ENCODE peak calls at places on chromosomes 4 and X, in four cellular contexts. One of them, this sample, is unnamed.
A peak's percentile ranks its signal among the peaks of the same experiment; 100 is the strongest.

GRCh38 chr4:81142744-81143143 is 72.3 kb downstream of the PRKG2 start:
- DNase-seq in HepG2: no peak
- DNase-seq in K562: no peak
- DNase-seq in HCT116: no peak
- DNase-seq in this sample: no peak

GRCh38 chrX:118560380-118560932 is 64.8 kb downstream of the DOCK11 start:
- DNase-seq in HepG2: no peak
- DNase-seq in K562: no peak
- DNase-seq in HCT116: no peak
- DNase-seq in this sample: no peak

GRCh38 chr4:161714022-161714751 is 449.6 kb downstream of the FSTL5 start:
- DNase-seq in HepG2: no peak
- DNase-seq in K562: no peak
- DNase-seq in HCT116: peak; percentile 18
- DNase-seq in this sample: no peak

GRCh38 chr4:1403177-1403583 is 3.1 kb downstream of the NKX1-1 start:
- DNase-seq in HepG2: no peak
- DNase-seq in K562: no peak
- DNase-seq in HCT116: no peak
- DNase-seq in this sample: no peak

GRCh38 chr4:2931765-2932560 is 31.2 kb downstream of the NOP14 start:
- DNase-seq in HepG2: no peak
- DNase-seq in K562: no peak
- DNase-seq in HCT116: no peak
- DNase-seq in this sample: no peak

GRCh38 chrX:150365051-150365952 is 2.2 kb downstream of the MAMLD1 start:
- DNase-seq in HepG2: no peak
- DNase-seq in K562: peak; percentile 54
- DNase-seq in HCT116: peak; percentile 35
- DNase-seq in this sample: no peak

GRCh38 chr4:116872308-116872707 is 213.1 kb downstream of the TRAM1L1 start:
- DNase-seq in HepG2: no peak
- DNase-seq in K562: no peak
- DNase-seq in HCT116: no peak
- DNase-seq in this sample: no peak

GRCh38 chr4:52037730-52038108 is 380 bp downstream of the SGCB start:
- DNase-seq in HepG2: no peak
- DNase-seq in K562: no peak
- DNase-seq in HCT116: no peak
- DNase-seq in this sample: no peak

GRCh38 chr4:15065516-15065915 is 63.2 kb downstream of the CPEB2 start:
- DNase-seq in HepG2: no peak
- DNase-seq in K562: no peak
- DNase-seq in HCT116: no peak
- DNase-seq in this sample: no peak

GRCh38 chr4:15068298-15068697 is 66.0 kb downstream of the CPEB2 start:
- DNase-seq in HepG2: no peak
- DNase-seq in K562: no peak
- DNase-seq in HCT116: no peak
- DNase-seq in this sample: no peak

GRCh38 chr4:15066140-15066539 is 63.9 kb downstream of the CPEB2 start:
- DNase-seq in HepG2: no peak
- DNase-seq in K562: no peak
- DNase-seq in HCT116: no peak
- DNase-seq in this sample: no peak

GRCh38 chr4:15063341-15063740 is 61.1 kb downstream of the CPEB2 start:
- DNase-seq in HepG2: no peak
- DNase-seq in K562: no peak
- DNase-seq in HCT116: no peak
- DNase-seq in this sample: no peak
- TF ChIP-seq TCF7L2 in HepG2: no peak
- TF ChIP-seq TCF7L2 in K562: no peak
- TF ChIP-seq TCF7L2 in HCT116: no peak
- TF ChIP-seq TCF7L2 in this sample: no peak

GRCh38 chr4:77952399-77952974 is 89.9 kb downstream of the MRPL1 start:
- DNase-seq in HepG2: no peak
- DNase-seq in K562: no peak
- DNase-seq in HCT116: no peak
- DNase-seq in this sample: no peak
- TF ChIP-seq TCF7L2 in HepG2: no peak
- TF ChIP-seq TCF7L2 in K562: no peak
- TF ChIP-seq TCF7L2 in HCT116: no peak
- TF ChIP-seq TCF7L2 in this sample: no peak

GRCh38 chr4:139050436-139050835 is 34.9 kb downstream of the NOCT start:
- DNase-seq in HepG2: no peak
- DNase-seq in K562: no peak
- DNase-seq in HCT116: no peak
- DNase-seq in this sample: no peak
- TF ChIP-seq TCF7L2 in HepG2: no peak
- TF ChIP-seq TCF7L2 in K562: no peak
- TF ChIP-seq TCF7L2 in HCT116: no peak
- TF ChIP-seq TCF7L2 in this sample: no peak

GRCh38 chrX:119655125-119655524 is 37.8 kb downstream of the SEPTIN6 start:
- DNase-seq in HepG2: no peak
- DNase-seq in K562: peak; percentile 59
- DNase-seq in HCT116: no peak
- DNase-seq in this sample: no peak
- TF ChIP-seq TCF7L2 in HepG2: no peak
- TF ChIP-seq TCF7L2 in K562: no peak
- TF ChIP-seq TCF7L2 in HCT116: no peak
- TF ChIP-seq TCF7L2 in this sample: no peak

GRCh38 chrX:135639066-135639815 is 74.2 kb upstream of the CT45A1 start:
- DNase-seq in HepG2: no peak
- DNase-seq in K562: no peak
- DNase-seq in HCT116: no peak
- DNase-seq in this sample: no peak
- TF ChIP-seq TCF7L2 in HepG2: no peak
- TF ChIP-seq TCF7L2 in K562: no peak
- TF ChIP-seq TCF7L2 in HCT116: no peak
- TF ChIP-seq TCF7L2 in this sample: no peak

GRCh38 chr4:155809835-155810234 is 51.0 kb downstream of the GUCY1B1 start:
- DNase-seq in HepG2: peak; percentile 64
- DNase-seq in K562: peak; percentile 10
- DNase-seq in HCT116: peak; percentile 85
- DNase-seq in this sample: peak; percentile 35
- TF ChIP-seq TCF7L2 in HepG2: no peak
- TF ChIP-seq TCF7L2 in K562: no peak
- TF ChIP-seq TCF7L2 in HCT116: no peak
- TF ChIP-seq TCF7L2 in this sample: no peak

DNA sequence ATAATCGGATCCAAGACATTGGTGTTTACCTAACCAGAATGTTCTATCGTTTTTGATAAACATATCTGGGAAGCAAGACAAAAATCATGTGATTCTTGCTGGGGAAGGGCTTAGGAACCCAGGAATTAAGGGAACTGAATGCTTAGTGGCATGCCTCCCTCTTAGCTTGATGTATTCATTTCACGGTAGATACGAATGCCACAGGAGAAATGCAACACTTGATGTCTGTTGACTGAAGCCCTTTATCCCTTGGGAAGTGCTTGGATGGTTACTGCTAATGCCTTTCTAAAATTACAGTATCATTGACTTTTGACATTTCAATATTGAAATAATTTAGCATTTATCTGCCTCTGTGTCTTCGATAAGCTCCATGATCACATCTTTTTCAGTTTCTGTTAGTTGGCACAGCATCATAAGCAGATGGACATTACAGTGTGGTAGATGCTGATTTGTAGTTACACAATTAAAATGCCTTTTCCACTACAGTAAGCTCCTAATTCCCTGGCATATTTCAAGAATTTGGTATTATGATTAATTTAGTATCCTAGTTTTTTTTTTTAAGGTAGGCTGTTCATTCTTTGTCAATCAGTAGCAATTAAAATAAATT is 226.7 kb downstream of the ARHGAP10 start:
- DNase-seq in HepG2: no peak
- DNase-seq in K562: no peak
- DNase-seq in HCT116: no peak
- DNase-seq in this sample: no peak
- TF ChIP-seq TCF7L2 in HepG2: no peak
- TF ChIP-seq TCF7L2 in K562: no peak
- TF ChIP-seq TCF7L2 in HCT116: no peak
- TF ChIP-seq TCF7L2 in this sample: no peak

DNA sequence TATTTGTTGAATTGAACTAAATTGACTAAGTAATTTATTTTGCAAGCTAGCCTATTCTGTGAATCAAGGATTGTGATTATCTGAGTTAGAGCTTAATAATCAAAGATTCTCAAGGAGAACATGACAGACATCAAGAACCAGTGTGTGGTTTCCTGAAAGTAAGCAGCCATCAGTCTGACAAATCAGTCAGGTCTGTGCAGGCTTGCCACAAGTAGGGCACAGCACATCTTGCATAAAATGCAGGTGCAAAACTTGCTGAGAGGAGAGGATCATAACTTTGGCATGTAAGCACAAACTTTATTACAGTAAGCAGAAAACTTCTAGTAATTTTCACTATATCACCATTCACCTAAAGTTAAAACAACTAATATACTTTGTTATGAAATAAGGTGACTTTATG is 22.5 kb downstream of the FAM241A start:
- DNase-seq in HepG2: no peak
- DNase-seq in K562: no peak
- DNase-seq in HCT116: no peak
- DNase-seq in this sample: no peak
- TF ChIP-seq TCF7L2 in HepG2: no peak
- TF ChIP-seq TCF7L2 in K562: no peak
- TF ChIP-seq TCF7L2 in HCT116: no peak
- TF ChIP-seq TCF7L2 in this sample: no peak

GRCh38 chr4:83361416-83362196 is 27.0 kb upstream of the HPSE start:
- DNase-seq in HepG2: peak; percentile 96
- DNase-seq in K562: no peak
- DNase-seq in HCT116: no peak
- DNase-seq in this sample: no peak
- TF ChIP-seq TCF7L2 in HepG2: no peak
- TF ChIP-seq TCF7L2 in K562: no peak
- TF ChIP-seq TCF7L2 in HCT116: no peak
- TF ChIP-seq TCF7L2 in this sample: no peak

GRCh38 chrX:53320543-53321215 is 39.3 kb upstream of the IQSEC2 start:
- DNase-seq in HepG2: no peak
- DNase-seq in K562: no peak
- DNase-seq in HCT116: no peak
- DNase-seq in this sample: no peak

GRCh38 chrX:53319614-53320542 is 38.5 kb upstream of the IQSEC2 start:
- DNase-seq in HepG2: no peak
- DNase-seq in K562: no peak
- DNase-seq in HCT116: no peak
- DNase-seq in this sample: no peak

GRCh38 chrX:53321943-53322497 is 40.6 kb upstream of the IQSEC2 start:
- DNase-seq in HepG2: no peak
- DNase-seq in K562: no peak
- DNase-seq in HCT116: no peak
- DNase-seq in this sample: no peak

GRCh38 chrX:53323196-53323595 is 41.8 kb upstream of the IQSEC2 start:
- DNase-seq in HepG2: no peak
- DNase-seq in K562: no peak
- DNase-seq in HCT116: no peak
- DNase-seq in this sample: no peak

DNA sequence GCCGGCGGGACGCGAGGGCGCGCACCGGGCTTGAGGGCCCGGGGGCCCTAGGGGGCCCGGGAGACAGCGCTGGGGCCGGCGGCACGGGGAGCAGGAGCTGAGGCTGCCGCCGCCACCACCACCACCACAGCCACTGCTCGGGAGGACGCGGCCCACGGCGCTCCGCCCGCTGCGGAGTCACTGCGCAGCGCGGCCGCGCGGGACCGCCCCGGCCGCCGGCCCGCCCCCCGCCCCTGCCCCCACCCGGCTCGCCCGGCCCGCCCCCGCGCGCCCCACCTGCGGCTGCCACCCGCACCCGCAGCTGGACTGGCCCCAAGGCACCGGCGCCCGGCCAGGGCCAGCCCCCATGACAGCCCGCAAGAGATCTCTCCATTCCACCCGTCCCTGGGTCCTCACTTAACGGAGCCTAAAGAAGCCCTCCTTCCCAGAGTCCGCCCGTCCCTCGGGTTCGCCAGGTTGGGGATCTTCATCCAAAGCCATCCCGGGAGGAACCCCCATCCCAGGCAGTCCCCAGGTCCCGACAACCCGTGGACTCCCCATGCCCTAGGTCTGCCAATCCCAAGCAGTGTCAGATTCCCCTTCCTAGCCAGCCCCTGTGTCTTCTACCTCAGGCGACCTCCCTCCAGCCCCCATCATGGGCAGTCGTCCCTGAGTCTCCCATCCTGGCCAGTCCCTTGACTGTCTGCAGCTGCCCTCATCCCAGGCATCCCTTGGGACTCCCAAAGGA is 40.0 kb upstream of the IQSEC2 start:
- DNase-seq in HepG2: no peak
- DNase-seq in K562: peak; percentile 63
- DNase-seq in HCT116: no peak
- DNase-seq in this sample: no peak
- TF ChIP-seq TCF7L2 in HepG2: no peak
- TF ChIP-seq TCF7L2 in K562: no peak
- TF ChIP-seq TCF7L2 in HCT116: no peak
- TF ChIP-seq TCF7L2 in this sample: no peak

This sample was measured in Panc1.